ENCODE peak calls at places on chromosome 16, in four cellular contexts. One of them, this sample, is unnamed.

GRCh38 chr16:66603537-66604375 is 748 bp upstream of the CMTM3 start:
- DNase-seq in OCI-LY7: peak; percentile 75
- DNase-seq in endothelial cell of umbilical vein: peak; percentile 61
- DNase-seq in Karpas-422: peak; percentile 68
- DNase-seq in this sample: peak; percentile 90

GRCh38 chr16:5865231-5865630 is 767.6 kb upstream of the EEF2KMT start:
- DNase-seq in OCI-LY7: no peak
- DNase-seq in endothelial cell of umbilical vein: no peak
- DNase-seq in Karpas-422: no peak
- DNase-seq in this sample: no peak

GRCh38 chr16:1651055-1651454 is 27.0 kb upstream of the JPT2 start:
- DNase-seq in endothelial cell of umbilical vein: no peak
- DNase-seq in OCI-LY7: no peak
- DNase-seq in Karpas-422: no peak
- DNase-seq in this sample: no peak

GRCh38 chr16:11155284-11155806 is 100.7 kb downstream of the SOCS1 start:
- DNase-seq in OCI-LY7: no peak
- DNase-seq in Karpas-422: no peak
- DNase-seq in endothelial cell of umbilical vein: no peak
- DNase-seq in this sample: peak; percentile 83

GRCh38 chr16:47848481-47849109 is 307.2 kb downstream of the ABCC12 start:
- DNase-seq in endothelial cell of umbilical vein: no peak
- DNase-seq in OCI-LY7: no peak
- DNase-seq in Karpas-422: no peak
- DNase-seq in this sample: peak; percentile 25

GRCh38 chr16:56824335-56824734 is 40.7 kb upstream of the SLC12A3 start:
- DNase-seq in endothelial cell of umbilical vein: no peak
- DNase-seq in OCI-LY7: peak; percentile 17
- DNase-seq in Karpas-422: no peak
- DNase-seq in this sample: no peak

GRCh38 chr16:80681436-80681835 is 123.0 kb downstream of the CDYL2 start:
- DNase-seq in Karpas-422: no peak
- DNase-seq in endothelial cell of umbilical vein: no peak
- DNase-seq in OCI-LY7: no peak
- DNase-seq in this sample: no peak

GRCh38 chr16:11066231-11066870 is 122.0 kb downstream of the CLEC16A start:
- DNase-seq in Karpas-422: no peak
- DNase-seq in endothelial cell of umbilical vein: no peak
- DNase-seq in OCI-LY7: no peak
- DNase-seq in this sample: no peak

GRCh38 chr16:53821487-53821886 is 117.5 kb downstream of the FTO start:
- DNase-seq in endothelial cell of umbilical vein: no peak
- DNase-seq in OCI-LY7: no peak
- DNase-seq in Karpas-422: no peak
- DNase-seq in this sample: peak; percentile 22

GRCh38 chr16:50265716-50266336 is 525 bp upstream of the ADCY7 start:
- DNase-seq in Karpas-422: no peak
- DNase-seq in endothelial cell of umbilical vein: no peak
- DNase-seq in OCI-LY7: no peak
- DNase-seq in this sample: no peak

GRCh38 chr16:50267651-50268050 is 1.3 kb downstream of the ADCY7 start:
- DNase-seq in OCI-LY7: peak; percentile 53
- DNase-seq in Karpas-422: no peak
- DNase-seq in endothelial cell of umbilical vein: no peak
- DNase-seq in this sample: no peak

GRCh38 chr16:50268352-50268751 is 2.0 kb downstream of the ADCY7 start:
- DNase-seq in Karpas-422: no peak
- DNase-seq in OCI-LY7: peak; percentile 48
- DNase-seq in endothelial cell of umbilical vein: no peak
- DNase-seq in this sample: no peak

GRCh38 chr16:50266337-50267091 is at the start of gene ADCY7:
- DNase-seq in Karpas-422: peak; percentile 91
- DNase-seq in endothelial cell of umbilical vein: peak; percentile 38
- DNase-seq in OCI-LY7: peak; percentile 85
- DNase-seq in this sample: peak; percentile 85

DNA sequence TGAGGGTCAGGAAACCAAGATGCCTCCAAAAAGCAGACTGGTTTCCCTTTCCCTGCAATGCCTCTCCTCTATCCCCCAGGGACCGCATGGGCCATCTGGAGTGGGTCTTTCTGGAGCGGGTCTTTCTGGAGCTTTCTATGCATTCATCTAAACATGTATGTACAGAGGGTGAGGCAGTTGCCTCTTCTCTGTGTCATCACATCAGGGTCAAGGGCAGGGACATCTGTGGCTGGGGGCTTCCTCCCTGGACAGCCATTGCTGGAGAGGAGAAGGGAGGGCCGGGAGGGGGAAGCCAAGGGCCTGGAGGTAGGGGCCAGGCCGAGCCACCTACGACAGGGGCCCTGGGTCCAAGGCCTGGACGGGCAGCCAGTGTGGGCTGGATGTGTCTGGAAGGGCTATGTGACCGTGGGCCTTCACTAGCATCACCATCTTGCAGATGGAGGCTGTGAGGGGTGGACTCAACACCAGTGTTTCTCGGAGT is 840 bp downstream of the ADCY7 start:
- DNase-seq in OCI-LY7: peak; percentile 45
- DNase-seq in Karpas-422: no peak
- DNase-seq in endothelial cell of umbilical vein: no peak
- DNase-seq in this sample: no peak
- H3K4me2 ChIP-seq in OCI-LY7: peak overlapping the region; percentile 96
- H3K4me2 ChIP-seq in Karpas-422: peak overlapping the region; percentile 83
- H3K4me2 ChIP-seq in endothelial cell of umbilical vein: no peak overlapping the region
- H3K4me2 ChIP-seq in this sample: no peak overlapping the region

GRCh38 chr16:3030128-3030871 is 6.4 kb downstream of the BICDL2 start:
- DNase-seq in Karpas-422: no peak
- DNase-seq in endothelial cell of umbilical vein: no peak
- DNase-seq in OCI-LY7: no peak
- DNase-seq in this sample: no peak
- H3K4me2 ChIP-seq in Karpas-422: no peak overlapping the region
- H3K4me2 ChIP-seq in endothelial cell of umbilical vein: no peak overlapping the region
- H3K4me2 ChIP-seq in OCI-LY7: no peak overlapping the region
- H3K4me2 ChIP-seq in this sample: no peak overlapping the region

DNA sequence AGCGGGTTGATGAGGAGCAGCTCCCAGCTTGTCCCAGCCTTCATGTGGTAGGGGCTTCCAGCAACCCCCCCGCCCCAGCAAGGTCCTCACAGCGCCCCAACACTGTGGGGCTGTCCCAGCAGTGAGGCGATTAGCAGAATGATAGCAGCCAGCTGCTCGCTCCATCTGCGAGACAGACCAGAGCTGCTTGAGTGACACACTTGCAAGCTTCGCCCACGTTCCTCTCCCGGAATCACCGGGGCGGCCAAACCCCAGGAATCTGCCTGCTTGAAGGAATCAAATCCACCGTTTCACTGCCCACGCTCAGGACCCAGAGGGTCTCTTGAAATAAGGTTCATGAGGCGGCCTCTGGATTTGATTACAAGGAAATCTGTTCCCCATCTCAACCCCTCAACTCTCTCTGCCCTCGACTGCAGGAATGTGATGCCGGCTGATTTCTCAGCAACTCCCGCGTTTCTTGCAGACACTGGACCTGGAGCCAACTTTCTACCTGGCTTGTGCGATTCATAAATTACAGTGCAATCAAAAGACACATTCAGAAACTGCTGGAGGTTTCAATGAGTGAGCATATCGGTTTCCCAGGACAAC is 356.0 kb downstream of the C16orf95 start:
- DNase-seq in OCI-LY7: no peak
- DNase-seq in Karpas-422: no peak
- DNase-seq in endothelial cell of umbilical vein: no peak
- DNase-seq in this sample: no peak
- H3K4me2 ChIP-seq in OCI-LY7: no peak overlapping the region
- H3K4me2 ChIP-seq in Karpas-422: no peak overlapping the region
- H3K4me2 ChIP-seq in endothelial cell of umbilical vein: no peak overlapping the region
- H3K4me2 ChIP-seq in this sample: no peak overlapping the region

GRCh38 chr16:398551-399277 is 1.7 kb downstream of the NME4 start:
- DNase-seq in Karpas-422: peak; percentile 44
- DNase-seq in endothelial cell of umbilical vein: no peak
- DNase-seq in OCI-LY7: no peak
- DNase-seq in this sample: no peak
- H3K4me2 ChIP-seq in Karpas-422: peak overlapping the region; percentile 41
- H3K4me2 ChIP-seq in endothelial cell of umbilical vein: no peak overlapping the region
- H3K4me2 ChIP-seq in OCI-LY7: no peak overlapping the region
- H3K4me2 ChIP-seq in this sample: no peak overlapping the region

GRCh38 chr16:84594725-84595038 is 23.2 kb downstream of the COTL1 start:
- DNase-seq in Karpas-422: no peak
- DNase-seq in OCI-LY7: no peak
- DNase-seq in endothelial cell of umbilical vein: no peak
- DNase-seq in this sample: no peak
- H3K4me2 ChIP-seq in Karpas-422: no peak overlapping the region
- H3K4me2 ChIP-seq in OCI-LY7: peak overlapping the region; percentile 87
- H3K4me2 ChIP-seq in endothelial cell of umbilical vein: no peak overlapping the region
- H3K4me2 ChIP-seq in this sample: no peak overlapping the region